ENCODE peak calls at places on chromosomes 13 and 19, in ten cellular contexts. E, A, V, N, L, U, X, Q, F and C are unnamed samples. For H3K4me1, the result is how much of the 10 kb centered on the place peaks cover.

GRCh38 chr13:98253526-98253925 is 76.5 kb upstream of the RNF113B start:
- DNase-seq in L (no peak), N (no peak), E (no peak), V (no peak), Q (no peak), X (no peak), U (no peak), A (no peak), F (no peak), C (no peak)

GRCh38 chr13:32471187-32471922 is 43.4 kb upstream of the N4BP2L1 start:
- DNase-seq in L (no peak), E (no peak), Q (peak), U (no peak), N (peak), F (no peak), X (no peak), V (no peak), A (no peak), C (no peak)

GRCh38 chr13:30002577-30002976 is 152.2 kb upstream of the UBL3 start:
- DNase-seq in V (no peak), F (no peak), U (no peak), A (no peak), E (no peak), N (no peak), X (no peak), Q (no peak), L (no peak), C (no peak)

GRCh38 chr13:111342716-111343115 is 22.3 kb downstream of the TEX29 start:
- DNase-seq in X (no peak), L (no peak), V (no peak), E (no peak), U (no peak), Q (no peak), A (no peak), N (no peak), F (no peak), C (no peak)

GRCh38 chr13:46057251-46058015 is 4.9 kb upstream of the ZC3H13 start:
- DNase-seq in E (no peak), U (no peak), X (no peak), Q (peak), N (no peak), L (no peak), F (no peak), V (no peak), A (no peak), C (no peak)

GRCh38 chr19:21256722-21257121 is 72.5 kb downstream of the ZNF708 start:
- DNase-seq in U (no peak), E (no peak), N (no peak), L (no peak), Q (peak), A (no peak), F (no peak), X (peak), V (peak), C (peak)

GRCh38 chr19:42422092-42422575 is 5.1 kb downstream of the LIPE start:
- DNase-seq in E (no peak), X (no peak), V (peak), U (no peak), F (no peak), A (no peak), L (peak), Q (no peak), N (no peak), C (peak)

GRCh38 chr19:6947745-6948144 is 60.4 kb downstream of the ADGRE1 start:
- DNase-seq in N (no peak), Q (no peak), A (no peak), X (no peak), U (no peak), V (peak), F (no peak), L (no peak), E (no peak), C (no peak)

GRCh38 chr19:46206176-46206575 is 23.4 kb upstream of the IGFL1 start:
- DNase-seq in F (no peak), N (no peak), X (no peak), Q (no peak), L (no peak), V (peak), U (no peak), E (no peak), A (no peak), C (no peak)

GRCh38 chr13:89465366-89465765 is 1794.2 kb downstream of the SLITRK5 start:
- DNase-seq in U (no peak), N (no peak), F (no peak), E (no peak), A (no peak), X (no peak), Q (peak), L (no peak), V (no peak), C (no peak)

GRCh38 chr13:74273591-74273990 is 139.4 kb upstream of the KLF12 start:
- DNase-seq in N (no peak), Q (no peak), U (no peak), V (no peak), A (no peak), F (no peak), L (no peak), E (no peak), X (no peak), C (no peak)

GRCh38 chr13:75308222-75308621 is 173.7 kb downstream of the TBC1D4 start:
- DNase-seq in X (no peak), L (no peak), U (no peak), E (no peak), Q (no peak), V (no peak), F (no peak), N (no peak), A (no peak), C (no peak)

GRCh38 chr19:12126707-12127106 is 13.4 kb downstream of the ZNF20 start:
- DNase-seq in A (no peak), N (no peak), E (no peak), L (no peak), X (peak), Q (peak), F (no peak), V (peak), U (no peak), C (peak)

GRCh38 chr19:6250909-6251308 is 28.9 kb downstream of the MLLT1 start:
- DNase-seq in N (no peak), F (no peak), V (no peak), E (no peak), L (peak), Q (no peak), X (no peak), A (no peak), U (no peak), C (no peak)

GRCh38 chr19:39187552-39187943 is 9.2 kb upstream of the NCCRP1 start:
- DNase-seq in E (no peak), A (no peak), N (no peak), L (no peak), F (no peak), Q (no peak), X (no peak), U (no peak), V (no peak), C (no peak)

GRCh38 chr13:51324714-51325440 is 14.6 kb upstream of the SERPINE3 start:
- DNase-seq in X (no peak), E (no peak), V (no peak), L (no peak), Q (peak), N (no peak), U (no peak), A (no peak), F (no peak), C (no peak)

DNA sequence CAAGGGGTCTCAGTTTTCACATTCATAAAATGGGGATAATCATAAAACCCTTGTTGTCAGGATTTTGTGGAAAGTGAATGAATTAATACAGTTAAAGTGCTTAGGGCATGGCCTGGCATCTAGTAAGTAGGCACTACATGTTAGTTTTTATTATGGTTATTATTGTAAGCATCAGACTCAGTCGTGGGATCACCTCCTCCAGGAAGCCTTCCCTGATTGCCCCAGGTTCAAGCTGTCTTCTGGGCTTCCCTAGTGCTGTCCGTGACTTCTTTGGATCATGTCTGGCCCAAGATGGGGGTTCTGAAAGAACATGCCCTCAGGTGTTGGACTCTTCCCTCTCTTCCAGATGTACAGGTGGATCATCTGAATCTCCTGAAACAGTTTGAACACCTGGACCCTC is 10.7 kb downstream of the NUCB1 start:
- DNase-seq in N (no peak), L (no peak), E (no peak), F (no peak), A (no peak), Q (no peak), U (no peak), V (no peak), X (no peak), C (no peak)
- H3K4me1 ChIP-seq in N (under half), L (under half), E (under half), F (under half), A (under half), Q (under half), U (under half), V (under half), X (under half), C (under half)

DNA sequence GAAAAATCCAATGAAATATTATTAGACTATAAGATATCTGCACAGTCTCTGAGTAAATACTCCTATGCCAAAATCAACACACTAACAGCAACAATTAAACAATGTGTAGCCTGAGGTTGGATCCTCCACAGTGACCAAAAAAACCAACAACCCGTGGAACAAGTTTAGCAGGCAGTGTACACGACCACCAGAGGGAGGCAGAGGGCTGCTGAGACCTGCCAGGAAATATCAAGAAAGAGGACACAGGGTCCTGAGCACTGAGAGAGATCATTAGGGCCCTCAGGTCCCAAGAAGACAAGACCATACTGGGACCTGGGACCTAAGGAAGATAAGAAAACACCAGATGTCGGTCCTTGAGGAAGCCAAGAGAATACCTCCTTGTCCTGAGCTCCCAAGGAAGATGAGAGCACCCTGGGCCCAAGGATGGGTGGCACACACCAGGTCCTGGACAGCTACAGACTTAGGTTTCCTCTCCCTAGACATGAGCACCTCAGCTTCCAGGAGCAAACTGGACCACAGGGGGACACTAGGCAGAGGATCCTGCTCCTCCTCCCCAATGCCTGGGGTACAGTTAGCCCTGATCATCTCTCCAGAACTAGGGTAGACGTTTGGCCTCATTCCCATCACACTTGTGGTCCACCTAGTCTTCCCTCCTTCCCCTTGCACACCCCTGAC is 822 bp upstream of the ZNF274 start:
- DNase-seq in A (no peak), X (peak), F (peak), U (no peak), E (peak), L (peak), V (peak), Q (peak), N (no peak), C (peak)
- TF ChIP-seq CTCF in A (no peak), X (peak), F (no peak), U (peak), E (peak), L (no peak), V (no peak), Q (peak), N (no peak), C (peak)

GRCh38 chr19:29666634-29667389 is 1.6 kb downstream of the PLEKHF1 start:
- DNase-seq in X (peak), E (peak), L (peak), A (peak), Q (peak), N (no peak), U (no peak), V (peak), F (peak), C (no peak)

GRCh38 chr19:29667941-29668340 is 2.7 kb downstream of the PLEKHF1 start:
- DNase-seq in U (no peak), V (no peak), A (no peak), L (peak), Q (no peak), N (no peak), X (no peak), E (peak), F (peak), C (peak)

GRCh38 chr19:29668746-29669609 is 3.7 kb downstream of the PLEKHF1 start:
- DNase-seq in N (no peak), E (peak), U (no peak), Q (no peak), V (no peak), F (no peak), A (no peak), L (peak), X (no peak), C (no peak)

GRCh38 chr19:29665826-29666633 is 769 bp downstream of the PLEKHF1 start:
- DNase-seq in F (peak), E (peak), A (no peak), L (no peak), V (peak), X (peak), U (no peak), N (no peak), Q (peak), C (no peak)

DNA sequence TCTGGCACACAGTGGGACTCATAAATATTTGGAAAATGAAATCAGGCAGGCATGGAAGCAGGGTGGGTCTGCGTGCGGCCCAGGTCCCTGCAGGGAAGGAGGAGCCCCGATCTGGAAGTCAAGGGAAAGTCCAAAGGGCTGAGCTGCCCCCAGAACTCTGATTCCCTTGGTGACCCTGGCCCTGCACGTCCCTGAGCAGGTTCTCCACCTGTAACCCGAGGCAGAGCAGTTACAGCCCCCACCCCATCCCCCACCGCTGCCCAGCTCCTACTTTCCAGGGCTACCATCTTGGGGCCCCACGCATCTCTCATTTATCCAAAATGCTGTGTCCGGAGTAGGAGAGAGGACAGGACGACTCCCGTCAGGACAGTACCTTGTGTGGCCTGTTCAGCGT is 2.1 kb downstream of the PLEKHF1 start:
- DNase-seq in F (no peak), Q (no peak), U (no peak), E (no peak), A (no peak), V (no peak), L (peak), X (no peak), N (no peak), C (no peak)
- H3K4me3 ChIP-seq in F (peak), Q (no peak), U (peak), E (peak), A (peak), V (no peak), L (peak), X (no peak), N (peak), C (no peak)

GRCh38 chr19:48524221-48524620 is 12.6 kb upstream of the LMTK3 start:
- DNase-seq in F (no peak), Q (no peak), E (no peak), L (no peak), V (no peak), U (no peak), X (no peak), N (no peak), A (no peak), C (no peak)
- H3K4me1 ChIP-seq in F (under half), Q (under half), E (under half), L (under half), V (under half), U (under half), X (under half), N (under half), A (under half), C (under half)

GRCh38 chr13:109427695-109428094 is 358.7 kb downstream of the IRS2 start:
- DNase-seq in F (no peak), L (no peak), A (no peak), E (no peak), U (no peak), V (no peak), N (no peak), X (no peak), Q (no peak), C (no peak)
- TF ChIP-seq CTCF in F (no peak), L (no peak), A (no peak), E (no peak), U (no peak), V (no peak), N (no peak), X (no peak), Q (peak), C (no peak)

DNA sequence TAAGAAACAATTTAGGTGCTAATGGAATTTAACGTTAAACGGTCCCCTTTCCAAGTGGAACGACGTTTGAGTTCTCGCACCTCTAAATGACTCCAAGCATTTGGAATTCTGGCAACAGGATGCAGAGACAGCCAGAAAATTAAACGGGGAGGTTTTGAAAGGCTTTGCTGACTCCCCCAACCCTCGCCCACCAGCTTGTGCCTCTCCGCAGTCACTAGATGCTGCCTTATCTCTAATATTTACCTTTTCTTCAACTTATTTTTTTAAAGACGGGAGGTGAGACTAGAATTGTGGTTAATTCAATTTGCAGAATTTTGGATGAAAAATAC is 2.5 kb downstream of the ZIC2 start:
- DNase-seq in L (no peak), Q (peak), N (no peak), F (no peak), A (no peak), X (no peak), U (no peak), V (no peak), E (no peak), C (no peak)
- H3K4me3 ChIP-seq in L (no peak), Q (peak), N (no peak), F (no peak), A (no peak), X (no peak), U (no peak), V (no peak), E (no peak), C (no peak)

DNA sequence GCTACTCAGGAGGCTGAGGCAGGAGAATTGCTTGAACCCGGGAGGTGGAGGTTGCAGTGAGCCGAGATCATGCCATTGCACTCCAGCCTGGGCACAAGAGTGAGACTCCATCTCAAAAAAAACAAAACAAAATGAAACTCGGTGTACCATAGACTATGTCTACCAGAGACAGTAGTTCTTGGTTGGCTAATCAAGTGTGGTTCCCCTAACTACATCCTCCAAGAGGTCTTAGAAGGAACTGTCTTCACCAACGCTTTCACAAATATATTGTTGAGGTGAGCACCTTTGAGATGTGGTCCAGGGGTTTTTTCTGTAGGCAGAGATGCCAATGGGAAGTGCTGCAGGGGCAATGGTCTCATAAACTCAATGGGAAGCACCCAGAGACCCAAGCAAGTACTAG is 48.0 kb downstream of the RFC3 start:
- DNase-seq in F (no peak), N (no peak), A (no peak), L (no peak), Q (no peak), V (no peak), U (no peak), E (no peak), X (no peak), C (peak)
- H3K4me1 ChIP-seq in F (under half), N (under half), A (under half), L (under half), Q (under half), V (under half), U (under half), E (under half), X (under half), C (under half)

GRCh38 chr19:52692431-52693008 is 42.3 kb downstream of the ZNF611 start:
- DNase-seq in X (no peak), N (no peak), Q (no peak), A (no peak), V (no peak), E (no peak), U (no peak), F (no peak), L (no peak), C (no peak)

GRCh38 chr19:52691737-52692136 is 43.1 kb downstream of the ZNF611 start:
- DNase-seq in L (no peak), V (no peak), X (no peak), E (no peak), N (no peak), A (no peak), Q (no peak), F (no peak), U (no peak), C (peak)

GRCh38 chr19:52689804-52690394 is 44.9 kb downstream of the ZNF611 start:
- DNase-seq in X (peak), N (peak), V (peak), E (peak), Q (peak), L (peak), U (peak), A (peak), F (peak), C (no peak)

GRCh38 chr19:52691215-52691610 is 43.6 kb downstream of the ZNF611 start:
- DNase-seq in U (no peak), Q (peak), L (no peak), A (no peak), E (no peak), F (no peak), X (no peak), V (no peak), N (no peak), C (no peak)

GRCh38 chr19:52690395-52691214 is 44.2 kb downstream of the ZNF611 start:
- DNase-seq in N (peak), X (peak), Q (peak), U (peak), E (peak), L (peak), A (peak), F (peak), V (peak), C (peak)
- TF ChIP-seq CTCF in N (no peak), X (peak), Q (peak), U (no peak), E (no peak), L (no peak), A (peak), F (no peak), V (no peak), C (peak)